ENCODE peak calls at places on chromosome 3, in nine cellular contexts. Y is heart right ventricle; J is A549; S is OCI-LY7; L is heart left ventricle; T is CD8-positive, alpha-beta T cell; Q is spleen; I is MM.1S; V is fibroblast of lung. B is an unnamed sample. For H3K4me1, the result is how much of the 10 kb centered on the place peaks cover.

GRCh38 chr3:39383913-39384664 is 919 bp downstream of the SLC25A38 start:
- DNase-seq in T (peak), S (peak), I (peak), J (peak), L (peak), Q (peak), V (peak), Y (peak), B (peak)

GRCh38 chr3:171311784-171312183 is 148.4 kb downstream of the TNIK start:
- DNase-seq in V (no peak), Y (no peak), I (no peak), L (no peak), T (no peak), J (no peak), S (no peak), Q (no peak), B (no peak)

GRCh38 chr3:126300001-126300760 is 57.0 kb downstream of the KLF15 start:
- DNase-seq in V (no peak), J (no peak), I (no peak), Y (no peak), L (peak), Q (peak), T (no peak), S (no peak), B (no peak)

GRCh38 chr3:134205426-134205825 is 45.2 kb downstream of the RYK start:
- DNase-seq in Q (no peak), V (no peak), L (no peak), Y (no peak), T (no peak), S (no peak), I (no peak), J (no peak), B (no peak)

GRCh38 chr3:43212914-43213611 is 73.3 kb upstream of the SNRK start:
- DNase-seq in Y (no peak), V (no peak), S (no peak), I (no peak), T (no peak), L (no peak), Q (no peak), J (no peak), B (no peak)

GRCh38 chr3:77186728-77187127 is 146.8 kb downstream of the ROBO2 start:
- DNase-seq in L (no peak), Q (no peak), S (no peak), J (no peak), V (peak), Y (no peak), I (no peak), T (no peak), B (no peak)

GRCh38 chr3:86937306-86937791 is 53.6 kb downstream of the VGLL3 start:
- DNase-seq in Q (no peak), J (no peak), V (peak), S (no peak), L (no peak), T (no peak), I (no peak), Y (no peak), B (no peak)

GRCh38 chr3:160856450-160856849 is 100.4 kb downstream of the PPM1L start:
- DNase-seq in L (no peak), Q (no peak), S (no peak), T (no peak), I (no peak), Y (no peak), V (no peak), J (no peak), B (no peak)

GRCh38 chr3:9059489-9060400 is 96.5 kb upstream of the RAD18 start:
- DNase-seq in J (no peak), I (no peak), V (no peak), Y (no peak), S (no peak), T (no peak), Q (no peak), L (no peak), B (peak)

GRCh38 chr3:10561942-10562565 is 56.7 kb upstream of the ATP2B2 start:
- DNase-seq in S (no peak), Y (no peak), I (no peak), J (no peak), L (no peak), T (no peak), V (no peak), Q (no peak), B (no peak)

GRCh38 chr3:43758826-43759225 is 68.1 kb downstream of the ABHD5 start:
- DNase-seq in V (no peak), Q (no peak), T (no peak), I (no peak), L (no peak), S (no peak), Y (no peak), J (no peak), B (no peak)

GRCh38 chr3:132626955-132627354 is 29.9 kb downstream of the ACKR4 start:
- DNase-seq in Q (no peak), V (no peak), L (no peak), I (no peak), Y (no peak), S (no peak), J (no peak), T (no peak), B (no peak)

GRCh38 chr3:42077785-42078184 is 13.4 kb upstream of the TRAK1 start:
- DNase-seq in S (no peak), L (peak), I (no peak), Q (peak), V (no peak), Y (peak), T (no peak), J (no peak), B (no peak)

GRCh38 chr3:62870321-62870720 is 4.9 kb downstream of the CADPS start:
- DNase-seq in J (peak), T (no peak), S (no peak), V (peak), L (no peak), I (no peak), Y (no peak), Q (no peak), B (no peak)

GRCh38 chr3:62875103-62876002 is at the start of gene CADPS:
- DNase-seq in J (no peak), Y (peak), I (no peak), V (peak), L (peak), Q (no peak), T (no peak), S (peak), B (peak)

GRCh38 chr3:62873672-62874397 is 1.4 kb downstream of the CADPS start:
- DNase-seq in Y (peak), I (peak), S (peak), J (peak), T (no peak), V (peak), L (peak), Q (peak), B (peak)

GRCh38 chr3:62874398-62875102 is 666 bp downstream of the CADPS start:
- DNase-seq in V (no peak), L (no peak), J (no peak), I (no peak), Y (no peak), T (no peak), Q (no peak), S (peak), B (peak)

DNA sequence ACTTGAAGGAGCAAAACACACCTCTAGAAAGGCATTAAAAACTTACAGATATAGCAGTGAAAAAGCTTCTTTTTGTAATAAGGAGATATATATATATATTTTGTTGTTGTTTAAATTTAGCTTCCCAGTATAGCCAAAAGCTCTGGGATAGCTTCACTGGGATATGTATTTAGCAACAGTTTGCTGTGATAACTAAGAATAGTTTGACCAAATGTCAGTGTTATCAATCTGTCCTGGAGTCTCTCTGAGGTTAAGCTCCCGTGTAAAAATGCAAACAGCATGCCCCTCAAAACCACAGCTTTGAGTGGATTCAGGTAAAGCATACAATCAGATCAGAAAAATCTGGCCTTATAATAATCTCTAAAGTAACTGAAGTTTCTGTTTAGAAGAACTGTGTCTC is 2.9 kb downstream of the CADPS start:
- DNase-seq in L (no peak), S (no peak), I (no peak), V (no peak), T (no peak), J (no peak), Q (no peak), Y (no peak), B (no peak)
- H3K4me3 ChIP-seq in L (peak), S (peak), I (no peak), V (no peak), T (no peak), J (no peak), Q (no peak), Y (no peak), B (no peak)

GRCh38 chr3:71254658-71255057 is 328.9 kb downstream of the FOXP1 start:
- DNase-seq in S (no peak), L (no peak), V (peak), Y (no peak), Q (no peak), I (no peak), T (no peak), J (peak), B (no peak)
- H3K4me1 ChIP-seq in S (under half), L (under half), V (under half), Y (under half), Q (under half), I (under half), T (under half), J (half or more), B (under half)

GRCh38 chr3:122794483-122794778 is 438 bp upstream of the SLC49A4 start:
- DNase-seq in S (no peak), V (peak), J (no peak), I (no peak), L (no peak), T (no peak), Y (no peak), Q (no peak), B (no peak)

GRCh38 chr3:122797291-122797690 is 2.4 kb downstream of the SLC49A4 start:
- DNase-seq in V (no peak), S (no peak), L (no peak), I (no peak), J (peak), Y (no peak), T (no peak), Q (no peak), B (no peak)

GRCh38 chr3:122793568-122794416 is at the start of gene HSPBAP1:
- DNase-seq in V (peak), S (peak), T (peak), Q (peak), I (peak), Y (peak), J (peak), L (peak), B (peak)

GRCh38 chr3:122795674-122795969 is 753 bp downstream of the SLC49A4 start:
- DNase-seq in J (no peak), S (no peak), V (no peak), Q (no peak), Y (no peak), I (peak), T (peak), L (no peak), B (no peak)

DNA sequence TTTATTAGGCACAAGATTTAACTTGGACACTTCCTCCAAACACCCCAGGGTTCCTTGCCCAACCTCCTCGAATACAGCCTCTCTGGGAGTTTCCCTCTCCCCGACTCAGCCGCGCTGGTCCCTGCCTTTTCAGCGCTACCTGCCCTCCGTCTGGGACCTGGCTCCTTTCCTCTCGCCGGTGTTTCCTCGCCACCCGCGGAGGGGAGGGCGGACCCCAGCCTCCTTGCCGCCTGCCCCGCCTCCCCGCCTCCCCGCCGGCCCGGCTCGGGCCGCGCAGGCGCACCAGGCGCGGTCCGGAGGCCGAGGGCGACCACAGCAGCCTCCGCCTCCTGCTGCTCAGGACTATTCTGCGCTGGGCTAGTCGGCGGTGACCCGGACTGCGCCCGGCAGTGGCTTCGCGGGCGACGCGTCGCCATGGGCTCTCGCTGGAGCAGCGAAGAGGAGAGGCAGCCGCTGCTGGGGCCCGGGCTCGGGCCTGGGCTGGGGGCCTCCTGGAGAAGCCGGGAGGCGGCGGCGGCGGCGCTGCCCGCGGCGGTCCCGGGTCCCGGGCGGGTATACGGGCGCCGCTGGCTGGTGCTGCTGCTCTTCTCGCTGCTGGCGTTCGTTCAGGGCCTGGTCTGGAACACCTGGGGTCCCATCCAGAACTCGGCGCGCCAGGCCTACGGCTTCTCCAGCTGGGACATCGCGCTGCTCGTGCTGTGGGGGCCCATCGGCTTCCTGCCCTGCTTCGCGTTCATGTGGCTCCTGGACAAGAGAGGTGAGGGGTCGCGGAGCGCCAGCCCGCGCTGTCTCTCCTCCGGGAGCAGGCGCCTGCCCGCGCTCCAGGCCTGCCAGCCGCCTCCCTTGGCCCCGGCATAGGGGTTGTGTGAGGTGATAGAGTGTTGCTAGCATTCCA is at the start of gene SLC49A4:
- DNase-seq in Q (peak), Y (peak), I (peak), J (peak), L (peak), S (peak), T (peak), V (peak), B (peak)
- TF ChIP-seq CTCF in Q (no peak), Y (no peak), I (no peak), J (no peak), L (no peak), S (no peak), T (no peak), V (no peak), B (no peak)

GRCh38 chr3:32706348-32707025 is 21.5 kb downstream of the CNOT10 start:
- DNase-seq in J (no peak), S (no peak), L (no peak), T (no peak), V (peak), I (no peak), Y (no peak), Q (no peak), B (no peak)
- H3K4me3 ChIP-seq in J (no peak), S (no peak), L (no peak), T (no peak), V (no peak), I (no peak), Y (no peak), Q (no peak), B (no peak)

GRCh38 chr3:30989266-30989799 is 94.9 kb upstream of the GADL1 start:
- DNase-seq in V (no peak), J (no peak), Q (no peak), Y (no peak), T (no peak), S (no peak), I (no peak), L (no peak), B (no peak)

GRCh38 chr3:30986551-30986950 is 92.1 kb upstream of the GADL1 start:
- DNase-seq in Y (no peak), T (no peak), Q (no peak), L (no peak), V (no peak), S (no peak), J (no peak), I (no peak), B (no peak)

GRCh38 chr3:30984855-30985793 is 90.7 kb upstream of the GADL1 start:
- DNase-seq in S (no peak), J (peak), T (no peak), L (no peak), Y (no peak), I (no peak), V (peak), Q (no peak), B (no peak)

GRCh38 chr3:30988774-30989173 is 94.3 kb upstream of the GADL1 start:
- DNase-seq in S (no peak), L (no peak), J (no peak), Q (no peak), I (no peak), T (no peak), Y (no peak), V (no peak), B (no peak)
- H3K4me1 ChIP-seq in S (under half), L (under half), J (under half), Q (under half), I (under half), T (under half), Y (under half), V (under half), B (under half)

GRCh38 chr3:94862703-94863102 is 799.8 kb downstream of the NSUN3 start:
- DNase-seq in V (no peak), Y (no peak), I (peak), T (no peak), L (no peak), Q (no peak), S (peak), J (peak), B (peak)
- TF ChIP-seq CTCF in V (peak), Y (peak), I (peak), T (no peak), L (no peak), Q (no peak), S (peak), J (peak), B (peak)

DNA sequence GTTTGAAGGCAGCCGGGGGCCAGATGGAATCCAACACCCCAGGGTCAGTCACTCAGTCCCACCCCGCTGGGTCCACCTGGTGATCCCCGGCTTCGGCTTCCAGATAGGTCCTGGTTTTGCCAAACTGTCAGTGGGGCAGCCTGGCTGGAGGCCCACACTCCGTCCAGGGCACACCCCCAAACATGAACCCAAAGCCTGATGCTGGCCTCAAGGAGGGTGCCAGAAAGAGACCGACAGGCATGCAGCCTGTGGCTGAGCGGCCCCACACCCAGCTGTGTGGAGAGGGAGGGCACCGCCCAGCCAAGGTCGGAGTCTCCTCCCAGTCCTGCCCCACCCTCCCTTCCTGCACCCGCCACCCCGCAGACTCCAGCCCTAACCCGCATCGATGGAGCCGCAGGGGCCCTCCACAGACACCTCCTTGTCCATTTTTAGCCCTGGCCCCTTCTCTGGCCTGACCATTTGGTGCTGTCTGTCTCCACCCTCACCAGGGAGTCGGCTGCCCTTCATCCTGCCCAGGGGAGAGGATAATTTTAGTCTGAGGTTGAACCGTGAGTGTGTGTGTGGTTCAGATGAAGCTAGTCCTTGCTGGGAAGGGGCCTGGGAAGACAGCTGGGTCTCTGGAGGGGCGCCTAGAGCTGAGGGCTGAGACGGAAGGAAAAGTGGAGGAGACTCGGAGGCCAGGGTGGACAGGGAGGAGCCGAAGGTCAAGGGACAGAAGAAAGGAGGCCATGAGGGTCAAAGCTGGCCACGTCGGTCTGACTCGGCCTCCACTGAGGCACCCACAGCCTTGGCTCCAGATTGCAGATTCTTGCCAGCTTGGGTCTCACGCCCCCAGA is 23.1 kb downstream of the TNK2 start:
- DNase-seq in V (no peak), S (no peak), Y (peak), J (no peak), T (no peak), Q (peak), I (no peak), L (peak), B (no peak)
- H3K4me3 ChIP-seq in V (no peak), S (no peak), Y (no peak), J (no peak), T (no peak), Q (no peak), I (no peak), L (no peak), B (no peak)

GRCh38 chr3:52534281-52535183 is 875 bp upstream of the NT5DC2 start:
- DNase-seq in J (no peak), L (peak), Q (peak), Y (peak), I (no peak), T (peak), V (peak), S (peak), B (no peak)

GRCh38 chr3:52536112-52536368 is 365 bp upstream of the UQCC5 start:
- DNase-seq in S (no peak), J (no peak), L (no peak), Q (no peak), V (no peak), I (no peak), Y (no peak), T (no peak), B (no peak)

GRCh38 chr3:52536369-52537164 is at the start of gene UQCC5:
- DNase-seq in V (peak), S (peak), T (peak), J (peak), Q (peak), Y (peak), L (peak), I (peak), B (peak)

GRCh38 chr3:52537165-52537635 is 795 bp downstream of the UQCC5 start:
- DNase-seq in L (no peak), Y (no peak), Q (no peak), S (no peak), J (no peak), V (no peak), T (no peak), I (no peak), B (no peak)

GRCh38 chr3:52535411-52536111 is 844 bp upstream of the UQCC5 start:
- DNase-seq in L (no peak), V (no peak), Q (peak), T (peak), S (no peak), I (no peak), J (no peak), Y (no peak), B (no peak)
- H3K4me1 ChIP-seq in L (half or more), V (under half), Q (half or more), T (under half), S (half or more), I (under half), J (under half), Y (half or more), B (under half)

DNA sequence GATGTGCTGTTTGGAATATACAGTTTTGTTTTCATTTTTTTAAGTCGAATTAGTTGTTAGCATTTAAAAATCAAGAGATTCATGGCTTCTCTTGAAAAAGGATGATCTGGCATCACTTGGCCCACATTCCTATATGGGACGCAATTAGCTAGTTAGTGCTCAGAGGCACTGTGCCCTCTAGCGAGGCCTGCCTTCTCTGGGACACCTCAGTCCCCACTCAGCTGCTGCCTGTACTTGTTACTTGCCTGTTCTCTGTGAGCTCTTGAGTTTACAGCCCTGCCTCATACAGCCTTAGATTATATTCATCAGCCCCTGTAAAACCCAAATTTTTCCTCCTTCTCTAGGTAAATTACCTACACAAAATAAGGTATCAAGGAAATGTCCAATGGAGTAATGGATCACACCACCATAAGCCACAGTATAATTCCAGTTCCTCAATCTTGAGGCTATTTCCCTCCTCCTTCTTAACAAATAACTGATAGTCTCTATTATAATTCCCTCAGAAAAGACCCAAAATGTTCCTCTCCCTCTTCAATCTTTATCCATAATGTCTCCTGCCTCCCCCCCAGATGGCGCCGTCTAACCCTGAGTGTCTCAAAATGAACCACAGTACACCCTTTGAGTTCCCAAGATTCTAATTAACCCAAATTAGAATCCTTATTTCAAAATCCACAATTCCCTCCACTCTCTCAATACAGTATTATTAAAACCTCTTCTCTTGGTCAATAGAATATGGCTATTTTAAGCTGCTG is 2.7 kb downstream of the ZMAT3 start:
- DNase-seq in I (no peak), Q (no peak), J (peak), S (peak), V (peak), L (no peak), Y (no peak), T (peak), B (peak)
- TF ChIP-seq CTCF in I (peak), Q (no peak), J (peak), S (peak), V (peak), L (no peak), Y (no peak), T (peak), B (peak)

GRCh38 chr3:48294611-48295263 is 38.7 kb downstream of the SPINK8 start:
- DNase-seq in V (no peak), T (no peak), Q (no peak), J (no peak), I (no peak), L (no peak), Y (no peak), S (no peak), B (no peak)
- H3K4me3 ChIP-seq in V (no peak), T (no peak), Q (no peak), J (no peak), I (no peak), L (no peak), Y (no peak), S (no peak), B (no peak)